ENCODE peak calls at places on chromosome 1, in seven cellular contexts. X is right cardiac atrium, T is kidney tubule cell, V is skeletal muscle cell, S is HCEC 1CT, M is NCI-H460, P is H9. A is an unnamed sample.
A peak's percentile ranks its signal among the peaks of the same experiment; 100 is the strongest.

GRCh38 chr1:14486401-14487110 is 111.9 kb upstream of the KAZN start:
- DNase-seq in X (peak; percentile 64), V (peak; percentile 59), P (no peak), T (peak; percentile 99), M (peak; percentile 19), S (no peak), A (peak; percentile 41)

GRCh38 chr1:157137051-157137772 is 983 bp downstream of the ETV3 start:
- DNase-seq in S (no peak), P (no peak), T (peak; percentile 47), X (peak; percentile 46), M (no peak), V (no peak), A (no peak)

GRCh38 chr1:167500283-167500860 is 18.0 kb downstream of the CD247 start:
- DNase-seq in P (no peak), M (no peak), X (no peak), S (no peak), T (no peak), V (no peak), A (no peak)

GRCh38 chr1:203462878-203463277 is 12.7 kb upstream of the PRELP start:
- DNase-seq in T (peak; percentile 60), V (peak; percentile 23), M (no peak), P (no peak), S (peak; percentile 73), X (peak; percentile 60), A (no peak)

GRCh38 chr1:53165408-53165961 is 23.0 kb upstream of the SLC1A7 start:
- DNase-seq in S (no peak), X (no peak), V (no peak), M (no peak), T (no peak), P (no peak), A (no peak)

GRCh38 chr1:119787776-119788175 is 19.1 kb upstream of the HMGCS2 start:
- DNase-seq in V (no peak), P (no peak), S (no peak), X (no peak), M (no peak), T (no peak), A (no peak)

GRCh38 chr1:24233684-24234600 is 46.9 kb upstream of the IFNLR1 start:
- DNase-seq in S (no peak), X (no peak), M (no peak), T (no peak), P (no peak), V (no peak), A (peak; percentile 13)

GRCh38 chr1:59446257-59446901 is 149.5 kb downstream of the FGGY start:
- DNase-seq in V (peak; percentile 96), S (peak; percentile 54), X (no peak), P (no peak), M (no peak), T (peak; percentile 43), A (peak; percentile 55)

GRCh38 chr1:56387071-56387747 is 192.2 kb downstream of the PLPP3 start:
- DNase-seq in P (no peak), T (peak; percentile 38), M (no peak), X (no peak), S (no peak), V (no peak), A (no peak)

GRCh38 chr1:42999308-42999707 is 40.6 kb upstream of the SLC2A1 start:
- DNase-seq in M (no peak), X (no peak), T (peak; percentile 34), P (no peak), V (no peak), S (peak; percentile 24), A (no peak)

GRCh38 chr1:54615531-54616245 is 7.6 kb downstream of the FAM151A start:
- DNase-seq in V (no peak), P (no peak), T (no peak), X (no peak), S (no peak), M (no peak), A (no peak)